ENCODE peak calls at places on chromosomes 4 and X, in six cellular contexts. K is left lung, X is GM20000, R is lower leg skin, H is neural crest cell, L is HCT116. V is an unnamed sample.

GRCh38 chrX:32678487-32678886 is 532.9 kb downstream of the DMD start:
- DNase-seq in X (no peak), K (no peak), H (no peak), R (no peak), L (no peak), V (no peak)

GRCh38 chr4:79471309-79471708 is 63.3 kb upstream of the GK2 start:
- DNase-seq in H (no peak), R (no peak), L (no peak), K (no peak), X (no peak), V (no peak)

GRCh38 chr4:86013623-86014022 is 346.2 kb downstream of the MAPK10 start:
- DNase-seq in H (no peak), K (no peak), R (no peak), X (no peak), L (no peak), V (no peak)

GRCh38 chr4:2925496-2925895 is 37.7 kb downstream of the NOP14 start:
- DNase-seq in H (no peak), X (no peak), R (no peak), L (no peak), K (no peak), V (no peak)

GRCh38 chr4:40749717-40750460 is at the start of gene NSUN7:
- DNase-seq in L (no peak), K (peak), H (peak), R (peak), X (peak), V (peak)

GRCh38 chrX:106481341-106481740 is 130.4 kb upstream of the RADX start:
- DNase-seq in K (no peak), X (peak), L (peak), H (peak), R (peak), V (no peak)

GRCh38 chr4:22532896-22533295 is 17.0 kb upstream of the ADGRA3 start:
- DNase-seq in R (no peak), K (no peak), H (no peak), X (no peak), L (no peak), V (no peak)

GRCh38 chr4:85828295-85828910 is 353.5 kb downstream of the ARHGAP24 start:
- DNase-seq in H (no peak), K (no peak), R (no peak), X (no peak), L (no peak), V (no peak)

GRCh38 chr4:8907596-8908205 is 36.1 kb upstream of the HMX1 start:
- DNase-seq in X (no peak), K (peak), H (no peak), R (no peak), L (no peak), V (no peak)

GRCh38 chrX:100070334-100070849 is 339.7 kb downstream of the PCDH19 start:
- DNase-seq in X (no peak), L (no peak), K (no peak), H (no peak), R (no peak), V (no peak)

GRCh38 chr4:2256781-2257191 is 5.1 kb downstream of the MXD4 start:
- DNase-seq in K (peak), H (no peak), X (no peak), R (peak), L (no peak), V (no peak)

GRCh38 chr4:173684223-173684622 is 154.2 kb upstream of the HAND2 start:
- DNase-seq in K (no peak), X (no peak), R (no peak), H (no peak), L (no peak), V (no peak)

GRCh38 chrX:66489339-66489738 is 149.5 kb downstream of the EDA2R start:
- DNase-seq in R (no peak), L (no peak), X (no peak), H (no peak), K (no peak), V (no peak)

GRCh38 chr4:118772149-118773081 is 63.5 kb downstream of the SEC24D start:
- DNase-seq in K (no peak), R (no peak), X (peak), H (no peak), L (peak), V (no peak)

GRCh38 chr4:132818091-132818490 is 331.0 kb upstream of the PCDH10 start:
- DNase-seq in X (no peak), R (no peak), H (peak), L (no peak), K (no peak), V (no peak)

GRCh38 chrX:47178337-47178736 is 15.3 kb upstream of the UBA1 start:
- DNase-seq in R (no peak), L (no peak), X (no peak), K (peak), H (no peak), V (no peak)

GRCh38 chr4:88706574-88706973 is 8.9 kb upstream of the NAP1L5 start:
- DNase-seq in L (no peak), H (no peak), X (no peak), K (no peak), R (no peak), V (no peak)

GRCh38 chrX:109535578-109535977 is 1.1 kb upstream of the NXT2 start:
- DNase-seq in X (no peak), H (no peak), K (no peak), L (no peak), R (no peak), V (no peak)

GRCh38 chr4:141759796-141760425 is 123.5 kb downstream of the IL15 start:
- DNase-seq in R (no peak), L (no peak), H (no peak), X (no peak), K (no peak), V (no peak)

GRCh38 chrX:134484039-134484438 is 24.1 kb downstream of the HPRT1 start:
- DNase-seq in K (no peak), L (peak), X (no peak), H (no peak), R (no peak), V (no peak)

GRCh38 chrX:83934220-83934619 is 73.3 kb downstream of the CYLC1 start:
- DNase-seq in H (no peak), R (no peak), K (no peak), L (no peak), X (no peak), V (no peak)

GRCh38 chr4:173420324-173420752 is 21.4 kb upstream of the SCRG1 start:
- DNase-seq in R (no peak), H (no peak), K (no peak), L (peak), X (peak), V (no peak)

GRCh38 chr4:109798866-109799265 is 2.9 kb downstream of the CFI start:
- DNase-seq in X (no peak), K (no peak), R (no peak), H (no peak), L (no peak), V (no peak)

GRCh38 chr4:181528570-181529184 is 714.5 kb upstream of the TENM3 start:
- DNase-seq in K (peak), X (peak), H (peak), L (peak), R (no peak), V (peak)

GRCh38 chr4:28886934-28887333 is 1833.2 kb upstream of the PCDH7 start:
- DNase-seq in X (no peak), K (no peak), H (no peak), R (no peak), L (no peak), V (no peak)

GRCh38 chrX:39859991-39860861 is 237.5 kb downstream of the BCOR start:
- DNase-seq in R (no peak), X (peak), K (no peak), L (peak), H (no peak), V (no peak)

GRCh38 chr4:8376361-8377102 is 64.0 kb downstream of the ACOX3 start:
- DNase-seq in L (no peak), K (peak), H (no peak), R (no peak), X (no peak), V (no peak)

GRCh38 chr4:150130953-150131352 is 52.7 kb downstream of the DCLK2 start:
- DNase-seq in X (no peak), L (no peak), R (peak), H (no peak), K (no peak), V (no peak)

GRCh38 chrX:15146515-15146914 is 123.4 kb downstream of the ASB9 start:
- DNase-seq in X (no peak), R (no peak), K (no peak), L (no peak), H (peak), V (no peak)

GRCh38 chrX:108001218-108001814 is 19.1 kb upstream of the TEX13B start:
- DNase-seq in K (no peak), H (no peak), R (peak), L (peak), X (peak), V (no peak)

GRCh38 chr4:47930971-47931804 is 16.8 kb upstream of the NFXL1 start:
- DNase-seq in L (no peak), R (no peak), H (no peak), X (no peak), K (no peak), V (no peak)

GRCh38 chr4:3671571-3672464 is 94.4 kb upstream of the ADRA2C start:
- DNase-seq in K (no peak), X (no peak), H (no peak), R (no peak), L (no peak), V (no peak)

GRCh38 chr4:139656614-139657486 is 8.8 kb upstream of the MGST2 start:
- DNase-seq in R (peak), L (peak), X (peak), H (peak), K (peak), V (peak)

GRCh38 chrX:124504106-124504983 is 158.0 kb downstream of the SH2D1A start:
- DNase-seq in L (no peak), H (no peak), K (no peak), X (no peak), R (no peak), V (no peak)

GRCh38 chrX:106774981-106775380 is 27.5 kb upstream of the TBC1D8B start:
- DNase-seq in L (no peak), H (no peak), R (no peak), K (no peak), X (no peak), V (no peak)

GRCh38 chr4:6658635-6659075 is 18.2 kb downstream of the MRFAP1 start:
- DNase-seq in K (peak), X (peak), R (no peak), H (no peak), L (no peak), V (no peak)

GRCh38 chr4:157978680-157979361 is 194.0 kb downstream of the GASK1B start:
- DNase-seq in R (peak), L (peak), X (peak), H (peak), K (no peak), V (peak)

GRCh38 chr4:15557806-15558550 is 88.3 kb downstream of the CC2D2A start:
- DNase-seq in K (no peak), H (no peak), L (no peak), R (no peak), X (no peak), V (no peak)

GRCh38 chrX:134733595-134733994 is 75.3 kb upstream of the PLAC1 start:
- DNase-seq in H (no peak), K (no peak), R (no peak), L (no peak), X (no peak), V (no peak)

GRCh38 chr4:176380352-176381157 is 60.8 kb downstream of the SPCS3 start:
- DNase-seq in L (no peak), K (no peak), R (no peak), H (no peak), X (no peak), V (no peak)

GRCh38 chr4:176377705-176378302 is 58.0 kb downstream of the SPCS3 start:
- DNase-seq in K (no peak), R (no peak), X (peak), L (peak), H (no peak), V (no peak)

GRCh38 chr4:176376032-176376614 is 56.4 kb downstream of the SPCS3 start:
- DNase-seq in X (peak), H (no peak), L (peak), R (no peak), K (no peak), V (no peak)
- TF ChIP-seq CTCF in X (peak), H (peak), L (peak), R (no peak), K (peak), V (peak)

GRCh38 chrX:71167031-71167781 is 22.6 kb downstream of the NLGN3 start:
- DNase-seq in X (no peak), H (no peak), L (no peak), K (no peak), R (no peak), V (no peak)

GRCh38 chrX:71168134-71168533 is 23.5 kb downstream of the NLGN3 start:
- DNase-seq in L (no peak), K (no peak), R (no peak), X (no peak), H (no peak), V (no peak)

GRCh38 chrX:71171110-71171801 is 26.6 kb downstream of the NLGN3 start:
- DNase-seq in K (no peak), X (no peak), R (no peak), L (no peak), H (no peak), V (no peak)

GRCh38 chrX:71170660-71171059 is 26.0 kb downstream of the NLGN3 start:
- DNase-seq in X (no peak), R (no peak), L (no peak), K (no peak), H (no peak), V (no peak)

GRCh38 chrX:71169586-71169985 is 24.9 kb downstream of the NLGN3 start:
- DNase-seq in X (no peak), H (no peak), K (no peak), L (no peak), R (no peak), V (no peak)
- TF ChIP-seq CTCF in X (no peak), H (no peak), K (no peak), L (no peak), R (no peak), V (no peak)

GRCh38 chr4:122759639-122760310 is 27.3 kb downstream of the BBS12 start:
- DNase-seq in K (no peak), H (no peak), L (no peak), X (no peak), R (no peak), V (no peak)
- TF ChIP-seq CTCF in K (no peak), H (peak), L (peak), X (no peak), R (no peak), V (peak)

GRCh38 chr4:162727232-162727631 is 439.5 kb downstream of the NAF1 start:
- DNase-seq in L (peak), R (no peak), K (no peak), X (no peak), H (no peak), V (no peak)
- TF ChIP-seq CTCF in L (peak), R (no peak), K (no peak), X (no peak), H (no peak), V (no peak)

V was measured in mesothelial cell of epicardium.